ENCODE peak calls at places on chromosome 1, in nine cellular contexts. F is naive thymus-derived CD4-positive, alpha-beta T cell; P is adrenal gland; H is IMR-90; G is esophagus muscularis mucosa; Z is fibroblast of lung; L is neuronal stem cell; D is endothelial cell of umbilical vein; N is DND-41. W is an unnamed sample.

GRCh38 chr1:101282314-101283087 is 45.7 kb downstream of the S1PR1 start:
- DNase-seq in F (no peak), P (no peak), H (peak; percentile 10), G (no peak), Z (peak; percentile 33), L (no peak), D (peak; percentile 77), N (no peak), W (no peak)

GRCh38 chr1:212260557-212261342 is 24.5 kb upstream of the PPP2R5A start:
- DNase-seq in F (no peak), P (no peak), H (peak; percentile 35), G (no peak), Z (peak; percentile 79), L (no peak), D (no peak), N (no peak), W (no peak)

GRCh38 chr1:234699795-234700665 is 90.1 kb upstream of the IRF2BP2 start:
- DNase-seq in F (no peak), P (peak; percentile 56), H (peak; percentile 74), G (no peak), Z (peak; percentile 79), L (no peak), D (peak; percentile 19), N (no peak), W (no peak)

GRCh38 chr1:38029725-38030511 is 16.7 kb downstream of the POU3F1 start:
- DNase-seq in F (no peak), P (peak; percentile 87), H (peak; percentile 62), G (no peak), Z (peak; percentile 78), L (no peak), D (peak; percentile 79), N (no peak), W (no peak)

GRCh38 chr1:205380882-205381281 is 24.2 kb upstream of the KLHDC8A start:
- DNase-seq in F (no peak), P (no peak), H (no peak), G (peak; percentile 31), Z (no peak), L (no peak), D (no peak), N (no peak), W (no peak)

GRCh38 chr1:55007626-55008025 is 8.9 kb downstream of the BSND start:
- DNase-seq in F (no peak), P (no peak), H (peak; percentile 63), G (no peak), Z (peak; percentile 82), L (no peak), D (no peak), N (no peak), W (no peak)

GRCh38 chr1:66490817-66491216 is 43.1 kb upstream of the SGIP1 start:
- DNase-seq in F (no peak), P (no peak), H (peak; percentile 63), G (no peak), Z (no peak), L (no peak), D (peak; percentile 69), N (no peak), W (no peak)

GRCh38 chr1:154682252-154682651 is 74.3 kb upstream of the ADAR start:
- DNase-seq in F (no peak), P (no peak), H (no peak), G (no peak), Z (no peak), L (no peak), D (no peak), N (no peak), W (no peak)

GRCh38 chr1:66351474-66351873 is 182.5 kb upstream of the SGIP1 start:
- DNase-seq in F (no peak), P (no peak), H (peak; percentile 33), G (no peak), Z (peak; percentile 5), L (no peak), D (peak; percentile 68), N (no peak), W (no peak)

GRCh38 chr1:225476538-225476988 is 48.7 kb upstream of the LBR start:
- DNase-seq in F (no peak), P (no peak), H (peak; percentile 60), G (no peak), Z (peak; percentile 24), L (no peak), D (no peak), N (no peak), W (no peak)

GRCh38 chr1:27574871-27575831 is 28.8 kb downstream of the AHDC1 start:
- DNase-seq in F (no peak), P (peak; percentile 86), H (peak; percentile 85), G (no peak), Z (peak; percentile 89), L (peak; percentile 77), D (peak; percentile 74), N (no peak), W (no peak)

GRCh38 chr1:94236630-94237290 is 624 bp downstream of the ARHGAP29 start:
- DNase-seq in F (no peak), P (peak; percentile 13), H (peak; percentile 50), G (no peak), Z (peak; percentile 55), L (no peak), D (no peak), N (peak; percentile 7), W (peak; percentile 40)
- H3K4me1 ChIP-seq in F (no peaks in the 10 kb centered on the region), P (no peaks in the 10 kb centered on the region), H (peaks cover 1% of the 10 kb centered on the region), G (peaks cover 11% of the 10 kb centered on the region), Z (no peaks in the 10 kb centered on the region), L (no peaks in the 10 kb centered on the region), D (peaks cover 67% of the 10 kb centered on the region), N (peaks cover 16% of the 10 kb centered on the region), W (no peaks in the 10 kb centered on the region)

DNA sequence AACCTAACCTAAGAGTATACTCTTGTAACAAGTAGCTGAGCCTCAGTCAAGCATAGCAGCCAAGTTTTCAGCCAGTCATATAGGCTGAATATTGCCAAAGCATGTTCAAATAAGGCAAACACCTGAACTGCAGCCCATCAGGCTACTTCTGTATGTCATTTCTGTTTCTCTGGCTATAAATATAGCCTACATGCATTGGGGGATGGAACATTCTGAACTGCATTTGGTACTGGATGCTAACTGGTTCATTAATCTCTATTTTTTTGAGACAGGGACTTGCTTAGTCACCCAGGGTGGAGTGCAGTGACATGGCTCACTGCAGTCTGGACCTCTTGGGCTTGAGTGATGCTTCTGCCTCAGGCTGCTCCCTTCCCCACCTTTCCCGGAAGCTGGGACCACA is 37.3 kb downstream of the MAST2 start:
- DNase-seq in F (no peak), P (no peak), H (no peak), G (no peak), Z (no peak), L (no peak), D (no peak), N (no peak), W (no peak)
- H3K4me3 ChIP-seq in F (no peak overlapping the region), P (no peak overlapping the region), H (no peak overlapping the region), G (no peak overlapping the region), Z (no peak overlapping the region), L (no peak overlapping the region), D (no peak overlapping the region), N (no peak overlapping the region), W (no peak overlapping the region)

DNA sequence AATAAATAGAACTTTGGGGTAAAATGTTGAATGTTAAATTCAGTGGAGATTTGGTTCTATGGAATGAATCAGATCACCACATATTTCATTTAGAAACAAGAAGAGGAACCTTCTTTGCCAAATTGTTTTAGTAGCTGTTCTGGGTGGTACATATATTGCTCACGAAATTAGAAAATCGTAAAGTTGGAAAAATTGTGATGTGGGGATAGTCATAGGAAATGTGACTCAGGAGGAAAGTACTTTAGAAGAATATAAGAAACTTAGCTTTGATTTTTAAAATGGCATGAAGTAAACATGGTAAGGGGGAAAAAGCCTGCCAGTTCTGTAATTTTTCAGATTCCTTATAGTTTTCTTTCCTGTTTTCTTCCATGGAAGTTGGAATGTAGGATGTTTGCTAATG is 27.4 kb downstream of the RRP15 start:
- DNase-seq in F (no peak), P (no peak), H (peak; percentile 38), G (no peak), Z (peak; percentile 52), L (no peak), D (peak; percentile 74), N (no peak), W (no peak)
- H3K36me3 ChIP-seq in F (no peaks in the 10 kb centered on the region), P (no peaks in the 10 kb centered on the region), H (peaks cover 3% of the 10 kb centered on the region), G (no peaks in the 10 kb centered on the region), Z (no peaks in the 10 kb centered on the region), L (peaks cover 53% of the 10 kb centered on the region), D (no peaks in the 10 kb centered on the region), N (no peaks in the 10 kb centered on the region), W (peaks cover 14% of the 10 kb centered on the region)

GRCh38 chr1:201742955-201743805 is 85.8 kb upstream of the IPO9 start:
- DNase-seq in F (no peak), P (no peak), H (no peak), G (no peak), Z (peak; percentile 75), L (no peak), D (no peak), N (no peak), W (no peak)
- H3K4me1 ChIP-seq in F (no peaks in the 10 kb centered on the region), P (peaks cover 5% of the 10 kb centered on the region), H (peaks cover 34% of the 10 kb centered on the region), G (peaks cover 53% of the 10 kb centered on the region), Z (peaks cover 35% of the 10 kb centered on the region), L (peaks cover 36% of the 10 kb centered on the region), D (peaks cover 37% of the 10 kb centered on the region), N (no peaks in the 10 kb centered on the region), W (peaks cover 9% of the 10 kb centered on the region)

GRCh38 chr1:213988639-213989070 is 882 bp downstream of the PROX1 start:
- DNase-seq in F (no peak), P (peak; percentile 36), H (no peak), G (no peak), Z (no peak), L (no peak), D (no peak), N (no peak), W (no peak)

GRCh38 chr1:213989740-213990472 is 2.1 kb downstream of the PROX1 start:
- DNase-seq in F (no peak), P (no peak), H (no peak), G (peak; percentile 68), Z (no peak), L (no peak), D (no peak), N (no peak), W (peak; percentile 32)

GRCh38 chr1:213987876-213988638 is at the start of gene PROX1:
- DNase-seq in F (no peak), P (peak; percentile 94), H (peak; percentile 87), G (peak; percentile 96), Z (peak; percentile 93), L (peak; percentile 83), D (peak; percentile 97), N (no peak), W (peak; percentile 92)

GRCh38 chr1:213987422-213987875 is 324 bp upstream of the PROX1 start:
- DNase-seq in F (no peak), P (no peak), H (no peak), G (no peak), Z (no peak), L (no peak), D (no peak), N (no peak), W (no peak)

GRCh38 chr1:213989071-213989739 is 1.4 kb downstream of the PROX1 start:
- DNase-seq in F (no peak), P (peak; percentile 68), H (no peak), G (no peak), Z (no peak), L (no peak), D (peak; percentile 42), N (no peak), W (peak; percentile 45)
- H3K4me3 ChIP-seq in F (no peak overlapping the region), P (peak overlapping the region; percentile 90), H (peak overlapping the region; percentile 51), G (peak overlapping the region; percentile 69), Z (peak overlapping the region; percentile 44), L (peak overlapping the region; percentile 70), D (peak overlapping the region; percentile 45), N (no peak overlapping the region), W (peak overlapping the region; percentile 48)

W was measured in HAP-1.